ENCODE peak calls at places on chromosomes 2 and 18, in six cellular contexts. One of them, this sample, is unnamed. For H3K4me1, the result is how much of the 10 kb centered on the place peaks cover.

GRCh38 chr18:48698707-48699106 is 159.9 kb downstream of the CTIF start:
- DNase-seq in kidney: no peak
- DNase-seq in GM23248: no peak
- DNase-seq in CD8-positive, alpha-beta T cell: no peak
- DNase-seq in Panc1: no peak
- DNase-seq in left lung: no peak
- DNase-seq in this sample: no peak

GRCh38 chr2:157789933-157790511 is 86.1 kb downstream of the ACVR1 start:
- DNase-seq in GM23248: no peak
- DNase-seq in Panc1: no peak
- DNase-seq in kidney: peak
- DNase-seq in CD8-positive, alpha-beta T cell: no peak
- DNase-seq in left lung: no peak
- DNase-seq in this sample: peak

GRCh38 chr2:65232636-65233035 is 5.0 kb downstream of the ACTR2 start:
- DNase-seq in left lung: no peak
- DNase-seq in CD8-positive, alpha-beta T cell: no peak
- DNase-seq in GM23248: peak
- DNase-seq in kidney: no peak
- DNase-seq in Panc1: no peak
- DNase-seq in this sample: no peak

GRCh38 chr2:206211657-206212255 is 52.1 kb downstream of the EEF1B2 start:
- DNase-seq in GM23248: peak
- DNase-seq in Panc1: no peak
- DNase-seq in CD8-positive, alpha-beta T cell: no peak
- DNase-seq in left lung: no peak
- DNase-seq in kidney: no peak
- DNase-seq in this sample: no peak

GRCh38 chr2:12948231-12948962 is 231.7 kb downstream of the TRIB2 start:
- DNase-seq in CD8-positive, alpha-beta T cell: no peak
- DNase-seq in left lung: no peak
- DNase-seq in GM23248: peak
- DNase-seq in kidney: no peak
- DNase-seq in Panc1: no peak
- DNase-seq in this sample: no peak

GRCh38 chr2:181778621-181779195 is 98.4 kb upstream of the NEUROD1 start:
- DNase-seq in CD8-positive, alpha-beta T cell: no peak
- DNase-seq in Panc1: no peak
- DNase-seq in left lung: no peak
- DNase-seq in GM23248: peak
- DNase-seq in kidney: no peak
- DNase-seq in this sample: no peak

GRCh38 chr18:62183578-62184195 is 3.2 kb downstream of the PIGN start:
- DNase-seq in CD8-positive, alpha-beta T cell: no peak
- DNase-seq in Panc1: peak
- DNase-seq in GM23248: peak
- DNase-seq in kidney: no peak
- DNase-seq in left lung: no peak
- DNase-seq in this sample: no peak

GRCh38 chr18:76494541-76495403 is at the start of gene ZNF516:
- DNase-seq in left lung: peak
- DNase-seq in CD8-positive, alpha-beta T cell: no peak
- DNase-seq in GM23248: peak
- DNase-seq in kidney: no peak
- DNase-seq in Panc1: no peak
- DNase-seq in this sample: no peak

GRCh38 chr18:22169011-22169888 is at the start of gene GATA6:
- DNase-seq in CD8-positive, alpha-beta T cell: no peak
- DNase-seq in kidney: peak
- DNase-seq in left lung: peak
- DNase-seq in GM23248: peak
- DNase-seq in Panc1: peak
- DNase-seq in this sample: peak

GRCh38 chr2:101766871-101767739 is 69.6 kb downstream of the MAP4K4 start:
- DNase-seq in kidney: no peak
- DNase-seq in GM23248: peak
- DNase-seq in left lung: no peak
- DNase-seq in CD8-positive, alpha-beta T cell: no peak
- DNase-seq in Panc1: no peak
- DNase-seq in this sample: no peak

GRCh38 chr2:101766337-101766736 is 68.8 kb downstream of the MAP4K4 start:
- DNase-seq in kidney: no peak
- DNase-seq in GM23248: no peak
- DNase-seq in CD8-positive, alpha-beta T cell: no peak
- DNase-seq in Panc1: no peak
- DNase-seq in left lung: no peak
- DNase-seq in this sample: no peak

GRCh38 chr2:101770672-101771071 is 73.2 kb downstream of the MAP4K4 start:
- DNase-seq in GM23248: peak
- DNase-seq in kidney: no peak
- DNase-seq in left lung: no peak
- DNase-seq in CD8-positive, alpha-beta T cell: no peak
- DNase-seq in Panc1: no peak
- DNase-seq in this sample: no peak

GRCh38 chr2:101771226-101771906 is 73.9 kb downstream of the MAP4K4 start:
- DNase-seq in CD8-positive, alpha-beta T cell: no peak
- DNase-seq in kidney: no peak
- DNase-seq in Panc1: no peak
- DNase-seq in left lung: no peak
- DNase-seq in GM23248: no peak
- DNase-seq in this sample: no peak

DNA sequence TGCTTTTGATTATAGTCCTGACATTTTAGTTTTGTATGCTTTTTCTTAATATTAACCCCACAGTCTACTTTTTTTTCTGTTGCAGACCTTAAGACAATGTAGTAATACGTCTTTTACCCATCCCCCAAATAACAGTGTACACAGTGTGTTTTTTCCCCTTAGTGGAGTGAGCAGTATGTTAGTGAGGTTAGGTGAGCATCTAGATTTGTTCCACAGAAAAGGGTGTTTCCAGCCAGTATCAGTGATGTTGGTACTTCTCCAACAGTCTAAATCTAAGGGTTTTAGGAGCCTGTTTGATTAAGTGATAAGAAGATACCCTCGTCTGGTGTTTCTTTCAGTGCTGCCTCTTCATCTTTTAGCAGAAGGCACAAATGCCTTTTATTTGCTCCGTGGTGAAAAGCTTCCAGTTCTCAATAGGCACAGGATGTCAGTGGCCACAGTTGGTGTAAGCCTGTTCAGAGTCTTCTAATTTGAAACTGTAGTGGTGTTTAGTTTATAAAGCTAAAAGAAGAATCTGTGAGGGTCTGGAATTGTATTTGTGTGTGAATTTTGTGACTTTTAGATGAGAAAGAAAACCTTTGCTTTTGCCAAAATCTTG is 71.1 kb downstream of the MAP4K4 start:
- DNase-seq in GM23248: no peak
- DNase-seq in kidney: no peak
- DNase-seq in left lung: no peak
- DNase-seq in CD8-positive, alpha-beta T cell: no peak
- DNase-seq in Panc1: no peak
- DNase-seq in this sample: no peak
- H3K4me1 ChIP-seq in GM23248: half or more
- H3K4me1 ChIP-seq in kidney: under half
- H3K4me1 ChIP-seq in left lung: half or more
- H3K4me1 ChIP-seq in CD8-positive, alpha-beta T cell: half or more
- H3K4me1 ChIP-seq in Panc1: under half
- H3K4me1 ChIP-seq in this sample: under half

GRCh38 chr18:227902-228301 is 39.9 kb downstream of the THOC1 start:
- DNase-seq in Panc1: no peak
- DNase-seq in kidney: no peak
- DNase-seq in left lung: no peak
- DNase-seq in GM23248: no peak
- DNase-seq in CD8-positive, alpha-beta T cell: no peak
- DNase-seq in this sample: no peak
- H3K4me3 ChIP-seq in Panc1: no peak
- H3K4me3 ChIP-seq in kidney: no peak
- H3K4me3 ChIP-seq in left lung: no peak
- H3K4me3 ChIP-seq in GM23248: no peak
- H3K4me3 ChIP-seq in CD8-positive, alpha-beta T cell: no peak
- H3K4me3 ChIP-seq in this sample: no peak

GRCh38 chr2:39469807-39470206 is 32.7 kb upstream of the MAP4K3 start:
- DNase-seq in CD8-positive, alpha-beta T cell: no peak
- DNase-seq in GM23248: peak
- DNase-seq in Panc1: no peak
- DNase-seq in kidney: no peak
- DNase-seq in left lung: no peak
- DNase-seq in this sample: no peak
- H3K27ac ChIP-seq in CD8-positive, alpha-beta T cell: no peak
- H3K27ac ChIP-seq in GM23248: peak
- H3K27ac ChIP-seq in Panc1: no peak
- H3K27ac ChIP-seq in kidney: no peak
- H3K27ac ChIP-seq in left lung: no peak
- H3K27ac ChIP-seq in this sample: peak

GRCh38 chr2:176814740-176815367 is 397.7 kb upstream of the HNRNPA3 start:
- DNase-seq in Panc1: peak
- DNase-seq in kidney: no peak
- DNase-seq in GM23248: peak
- DNase-seq in left lung: no peak
- DNase-seq in CD8-positive, alpha-beta T cell: no peak
- DNase-seq in this sample: no peak

GRCh38 chr2:176817061-176817565 is 395.5 kb upstream of the HNRNPA3 start:
- DNase-seq in CD8-positive, alpha-beta T cell: no peak
- DNase-seq in kidney: no peak
- DNase-seq in GM23248: peak
- DNase-seq in Panc1: no peak
- DNase-seq in left lung: peak
- DNase-seq in this sample: no peak

GRCh38 chr2:176814274-176814673 is 398.3 kb upstream of the HNRNPA3 start:
- DNase-seq in Panc1: no peak
- DNase-seq in CD8-positive, alpha-beta T cell: no peak
- DNase-seq in left lung: no peak
- DNase-seq in GM23248: peak
- DNase-seq in kidney: no peak
- DNase-seq in this sample: no peak

GRCh38 chr2:176813526-176814179 is 398.9 kb upstream of the HNRNPA3 start:
- DNase-seq in kidney: no peak
- DNase-seq in left lung: no peak
- DNase-seq in Panc1: no peak
- DNase-seq in CD8-positive, alpha-beta T cell: no peak
- DNase-seq in GM23248: no peak
- DNase-seq in this sample: no peak

GRCh38 chr2:176812376-176812775 is 400.2 kb upstream of the HNRNPA3 start:
- DNase-seq in CD8-positive, alpha-beta T cell: no peak
- DNase-seq in Panc1: no peak
- DNase-seq in left lung: no peak
- DNase-seq in kidney: no peak
- DNase-seq in GM23248: no peak
- DNase-seq in this sample: no peak
- H3K4me1 ChIP-seq in CD8-positive, alpha-beta T cell: under half
- H3K4me1 ChIP-seq in Panc1: under half
- H3K4me1 ChIP-seq in left lung: under half
- H3K4me1 ChIP-seq in kidney: under half
- H3K4me1 ChIP-seq in GM23248: under half
- H3K4me1 ChIP-seq in this sample: under half

GRCh38 chr2:98472132-98472650 is 27.5 kb downstream of the INPP4A start:
- DNase-seq in Panc1: no peak
- DNase-seq in left lung: no peak
- DNase-seq in GM23248: no peak
- DNase-seq in CD8-positive, alpha-beta T cell: no peak
- DNase-seq in kidney: no peak
- DNase-seq in this sample: no peak

GRCh38 chr2:98472961-98473746 is 28.5 kb downstream of the INPP4A start:
- DNase-seq in Panc1: no peak
- DNase-seq in CD8-positive, alpha-beta T cell: no peak
- DNase-seq in GM23248: no peak
- DNase-seq in kidney: no peak
- DNase-seq in left lung: no peak
- DNase-seq in this sample: no peak

GRCh38 chr2:98476192-98476868 is 31.7 kb downstream of the INPP4A start:
- DNase-seq in kidney: no peak
- DNase-seq in CD8-positive, alpha-beta T cell: no peak
- DNase-seq in left lung: no peak
- DNase-seq in GM23248: peak
- DNase-seq in Panc1: no peak
- DNase-seq in this sample: no peak

GRCh38 chr2:98474979-98475632 is 30.4 kb downstream of the INPP4A start:
- DNase-seq in Panc1: no peak
- DNase-seq in GM23248: no peak
- DNase-seq in left lung: no peak
- DNase-seq in CD8-positive, alpha-beta T cell: no peak
- DNase-seq in kidney: no peak
- DNase-seq in this sample: no peak

GRCh38 chr2:98473995-98474780 is 29.5 kb downstream of the INPP4A start:
- DNase-seq in left lung: no peak
- DNase-seq in GM23248: no peak
- DNase-seq in Panc1: no peak
- DNase-seq in kidney: no peak
- DNase-seq in CD8-positive, alpha-beta T cell: no peak
- DNase-seq in this sample: no peak
- H3K4me3 ChIP-seq in left lung: no peak
- H3K4me3 ChIP-seq in GM23248: no peak
- H3K4me3 ChIP-seq in Panc1: no peak
- H3K4me3 ChIP-seq in kidney: no peak
- H3K4me3 ChIP-seq in CD8-positive, alpha-beta T cell: peak
- H3K4me3 ChIP-seq in this sample: no peak

GRCh38 chr2:235026649-235027557 is 75.1 kb downstream of the SH3BP4 start:
- DNase-seq in left lung: peak
- DNase-seq in kidney: peak
- DNase-seq in CD8-positive, alpha-beta T cell: no peak
- DNase-seq in GM23248: peak
- DNase-seq in Panc1: no peak
- DNase-seq in this sample: no peak
- H3K27ac ChIP-seq in left lung: no peak
- H3K27ac ChIP-seq in kidney: no peak
- H3K27ac ChIP-seq in CD8-positive, alpha-beta T cell: no peak
- H3K27ac ChIP-seq in GM23248: peak
- H3K27ac ChIP-seq in Panc1: peak
- H3K27ac ChIP-seq in this sample: no peak

DNA sequence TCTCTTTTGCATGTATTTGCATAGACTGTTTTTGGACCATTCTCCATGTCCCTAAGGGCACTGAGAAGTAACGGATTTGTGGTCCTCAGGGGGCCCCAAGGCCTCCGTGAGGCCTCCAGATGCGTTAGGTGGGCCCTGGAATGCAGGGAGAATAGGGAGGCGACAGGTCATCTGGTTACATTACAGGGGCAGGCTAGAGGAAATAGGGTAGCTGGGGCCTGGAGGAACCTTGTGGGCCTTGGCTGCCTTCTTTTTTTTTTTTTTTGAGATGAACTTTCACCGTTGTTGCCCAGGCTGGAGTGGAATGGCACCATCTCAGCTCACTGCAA is 28.9 kb downstream of the ZFP36L2 start:
- DNase-seq in CD8-positive, alpha-beta T cell: no peak
- DNase-seq in left lung: peak
- DNase-seq in kidney: no peak
- DNase-seq in Panc1: no peak
- DNase-seq in GM23248: no peak
- DNase-seq in this sample: no peak
- H3K4me1 ChIP-seq in CD8-positive, alpha-beta T cell: half or more
- H3K4me1 ChIP-seq in left lung: under half
- H3K4me1 ChIP-seq in kidney: under half
- H3K4me1 ChIP-seq in Panc1: under half
- H3K4me1 ChIP-seq in GM23248: under half
- H3K4me1 ChIP-seq in this sample: under half